ENCODE peak calls at places on chromosomes 12 and 14, in four cellular contexts. P is IMR-90, B is A549, D is stomach. T is an unnamed sample.
A peak's percentile ranks its signal among the peaks of the same experiment; 100 is the strongest.

GRCh38 chr12:65948320-65949008 is 124.2 kb downstream of the HMGA2 start:
- DNase-seq in B (peak; percentile 63), D (peak; percentile 50), P (peak; percentile 96), T (peak; percentile 33)

GRCh38 chr14:103140316-103141109 is 17.3 kb downstream of the TNFAIP2 start:
- DNase-seq in B (no peak), D (no peak), P (no peak), T (no peak)

GRCh38 chr14:102568115-102568614 is 24.3 kb upstream of the RCOR1 start:
- DNase-seq in B (peak; percentile 50), D (peak; percentile 57), P (no peak), T (no peak)

GRCh38 chr12:34396861-34397590 is 374.7 kb downstream of the ALG10 start:
- DNase-seq in D (peak; percentile 5), B (no peak), P (no peak), T (no peak)

GRCh38 chr12:117142094-117142493 is 42.9 kb upstream of the TESC start:
- DNase-seq in B (peak; percentile 68), D (no peak), P (no peak), T (no peak)

GRCh38 chr14:90177537-90178189 is 78.7 kb upstream of the PSMC1 start:
- DNase-seq in P (peak; percentile 28), B (no peak), D (no peak), T (no peak)

GRCh38 chr12:103181366-103182152 is 224.1 kb downstream of the ASCL1 start:
- DNase-seq in B (no peak), D (no peak), P (no peak), T (no peak)

GRCh38 chr12:31868980-31869379 is 90.2 kb upstream of the RESF1 start:
- DNase-seq in D (peak; percentile 52), B (peak; percentile 46), P (peak; percentile 20), T (no peak)

GRCh38 chr14:56809262-56810215 is 740 bp downstream of the OTX2 start:
- DNase-seq in P (no peak), B (no peak), D (no peak), T (no peak)

GRCh38 chr14:34650786-34651584 is 21.0 kb upstream of the SNX6 start:
- DNase-seq in D (no peak), B (peak; percentile 92), P (peak; percentile 100), T (peak; percentile 52)

GRCh38 chr12:51238037-51238509 is 553 bp upstream of the DAZAP2 start:
- DNase-seq in B (no peak), P (no peak), D (peak; percentile 50), T (no peak)

GRCh38 chr14:32202468-32202865 is 602 bp downstream of the RNU6-8 start:
- DNase-seq in B (peak; percentile 52), D (no peak), P (peak; percentile 21), T (no peak)

GRCh38 chr14:36502558-36503508 is 17.2 kb downstream of the NKX2-1 start:
- DNase-seq in B (no peak), P (no peak), D (no peak), T (no peak)

GRCh38 chr14:64463873-64464272 is 1.4 kb upstream of the AKAP5 start:
- DNase-seq in B (no peak), D (no peak), P (no peak), T (no peak)

GRCh38 chr12:89971880-89972279 is 263.2 kb upstream of the ATP2B1 start:
- DNase-seq in B (peak; percentile 74), P (no peak), D (no peak), T (no peak)
- TF ChIP-seq POLR2A in B (no peak), P (no peak), D (no peak), T (no peak)

DNA sequence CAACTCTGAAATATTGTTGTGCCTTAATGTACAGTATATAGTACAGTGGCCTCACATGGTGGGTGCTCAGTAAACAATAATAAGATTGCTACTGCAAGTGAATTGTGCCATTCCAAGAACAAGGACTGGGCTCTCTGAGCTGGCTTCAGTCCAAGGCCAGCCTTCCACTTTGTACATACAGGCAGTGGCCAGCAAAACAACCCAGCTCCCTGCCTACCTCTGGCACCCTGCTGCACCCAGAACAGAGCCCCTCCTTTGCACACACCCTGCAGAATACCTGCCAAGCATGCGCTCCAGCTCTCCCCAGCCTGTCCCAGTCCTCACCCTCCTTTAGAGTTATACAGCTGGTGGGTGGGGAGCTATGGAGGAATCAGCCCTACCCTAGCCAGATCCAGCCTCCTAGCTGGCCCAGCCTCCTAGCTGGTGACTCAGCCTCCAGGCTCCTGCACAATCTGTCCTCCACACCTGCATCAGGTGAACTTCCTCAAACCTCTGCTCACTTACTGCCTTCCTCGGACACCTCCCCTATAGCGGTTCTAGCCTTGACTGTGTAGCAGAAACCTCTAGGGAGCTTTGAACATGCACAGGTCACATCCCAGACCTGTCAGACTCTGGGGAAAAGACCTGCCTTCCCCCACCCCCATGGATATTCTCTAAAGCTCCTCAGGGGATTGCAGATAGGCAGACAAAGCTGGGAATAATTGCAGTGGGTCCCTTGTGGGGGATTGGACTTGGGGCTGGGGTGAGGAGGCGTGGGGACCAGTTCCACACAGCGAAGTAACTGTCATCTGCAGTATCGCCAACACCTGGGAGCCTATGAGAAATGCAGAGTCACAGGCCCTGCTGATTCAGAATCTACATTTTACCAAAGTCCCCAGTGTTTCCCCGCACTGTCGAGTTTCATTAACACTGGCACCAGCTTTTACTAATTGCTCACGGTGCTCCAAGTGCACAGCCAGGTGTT is 17.9 kb downstream of the ZDHHC22 start:
- DNase-seq in D (peak; percentile 96), P (no peak), B (no peak), T (no peak)
- TF ChIP-seq POLR2A in D (no peak), P (no peak), B (no peak), T (no peak)

DNA sequence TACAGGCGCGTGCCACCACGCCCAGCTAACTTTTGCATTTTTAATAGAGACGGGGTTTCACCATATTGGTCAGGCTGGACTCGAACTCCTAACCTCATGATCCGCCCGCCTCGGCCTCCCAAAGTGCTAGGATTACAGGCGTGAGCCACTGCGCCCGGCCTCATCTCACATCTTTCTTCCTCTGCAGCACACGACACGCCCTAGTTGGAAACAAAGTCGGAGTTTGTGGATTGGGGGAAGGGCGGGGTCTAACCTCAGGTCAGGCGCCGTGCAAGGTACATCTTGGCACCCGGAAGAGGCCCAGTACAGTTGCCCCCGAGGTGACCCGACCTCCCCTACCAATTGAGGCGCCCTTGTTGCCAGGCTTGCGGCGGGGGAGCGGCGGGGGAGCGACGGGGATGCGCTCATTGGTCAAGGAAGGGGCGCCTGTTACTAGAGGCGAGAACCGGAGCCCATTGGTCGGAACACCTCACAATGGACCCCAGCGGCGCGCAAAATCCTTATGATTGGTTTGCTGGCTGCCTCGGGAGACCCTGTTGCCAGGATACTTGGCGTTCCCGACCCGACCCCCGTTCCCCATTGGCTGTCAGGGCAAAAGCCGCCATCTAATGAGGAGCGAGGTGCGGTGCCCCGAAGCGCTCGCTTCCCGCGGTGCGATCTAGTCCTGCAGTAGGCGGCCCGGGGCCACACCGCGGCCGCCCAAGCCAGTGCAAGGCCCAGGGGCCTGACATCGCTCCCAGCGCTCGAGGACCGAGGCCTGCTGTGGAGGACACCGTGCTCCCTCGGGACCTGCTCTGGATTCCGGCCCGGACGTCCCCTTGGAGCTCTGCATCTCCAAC is at the start of gene REC8:
- DNase-seq in P (no peak), B (no peak), D (peak; percentile 82), T (no peak)
- TF ChIP-seq POLR2A in P (no peak), B (no peak), D (peak; percentile 33), T (no peak)

GRCh38 chr14:37796703-37797416 is 201.4 kb downstream of the TTC6 start:
- DNase-seq in P (no peak), B (no peak), D (no peak), T (no peak)
- TF ChIP-seq POLR2A in P (no peak), B (no peak), D (no peak), T (no peak)

DNA sequence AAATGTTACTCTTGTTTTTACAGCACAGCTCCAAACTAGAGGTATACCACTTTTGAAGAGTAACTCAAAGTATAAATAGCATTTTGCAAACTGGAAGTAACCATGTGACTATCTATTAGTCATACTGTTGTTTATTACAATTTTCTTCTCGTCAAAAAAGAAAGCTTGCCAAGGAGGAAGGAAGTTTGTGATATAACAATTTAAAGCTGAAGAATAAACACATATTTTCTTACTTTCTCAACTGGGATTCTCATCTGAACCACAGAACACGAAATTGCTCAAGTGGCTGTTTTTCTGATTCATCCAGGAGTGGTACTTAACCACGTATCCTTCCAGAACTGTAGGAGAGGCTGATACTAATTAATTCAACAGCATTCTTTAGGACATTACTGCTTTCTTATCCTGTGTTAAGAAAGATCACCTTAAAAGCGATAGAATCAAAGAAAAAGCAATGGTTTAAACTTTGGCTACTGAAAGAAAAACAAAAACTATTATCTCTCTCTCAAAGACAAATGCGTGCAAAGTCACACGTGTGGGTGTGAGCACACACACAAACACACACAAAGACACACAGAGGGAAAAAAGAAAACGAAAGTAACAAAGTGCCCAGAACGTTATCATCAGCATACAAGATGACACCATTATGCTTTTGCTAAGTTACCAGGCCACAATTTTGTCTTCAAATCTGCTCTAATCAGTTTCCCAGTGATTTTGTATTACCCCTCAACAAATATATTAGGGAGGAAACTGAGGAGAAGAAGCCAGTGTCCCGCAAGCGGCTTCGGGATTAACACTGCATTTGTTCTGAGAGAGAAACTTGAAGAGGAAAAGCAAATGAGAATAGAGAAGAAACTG is at the start of gene CLEC2B:
- DNase-seq in D (no peak), P (peak; percentile 85), B (peak; percentile 42), T (no peak)
- TF ChIP-seq POLR2A in D (no peak), P (no peak), B (no peak), T (no peak)

GRCh38 chr12:132284071-132284492 is 45.3 kb downstream of the GALNT9 start:
- DNase-seq in P (peak; percentile 12), D (no peak), B (peak; percentile 63), T (no peak)
- TF ChIP-seq POLR2A in P (no peak), D (no peak), B (no peak), T (no peak)